ENCODE peak calls at places on chromosomes 6 and 20, in nine cellular contexts. J is skeletal muscle cell, C is T follicular helper cell, L is nephron progenitor cell, G is H54, W is neuronal stem cell, S is activated T-cell treated with anti-CD3 and anti-CD28 coated beads for 1 hour, P is NCI-H1105 treated with DMSO at 0.1 percent for 48 hours, M is heart left ventricle. Q is an unnamed sample.

GRCh38 chr6:4559281-4559875 is 216.8 kb upstream of the CDYL start:
- DNase-seq in J (no peak), C (no peak), L (no peak), G (no peak), W (no peak), S (no peak), P (no peak), M (no peak), Q (no peak)

GRCh38 chr6:6969761-6970223 is 138.0 kb upstream of the RREB1 start:
- DNase-seq in J (no peak), C (no peak), L (no peak), G (no peak), W (no peak), S (no peak), P (no peak), M (no peak), Q (peak; percentile 38)

GRCh38 chr6:89242574-89243330 is 25.6 kb upstream of the GABRR1 start:
- DNase-seq in J (peak; percentile 20), C (no peak), L (no peak), G (peak; percentile 37), W (no peak), S (no peak), P (peak; percentile 69), M (no peak), Q (peak; percentile 52)

GRCh38 chr6:161215193-161215592 is 58.7 kb downstream of the AGPAT4 start:
- DNase-seq in J (peak; percentile 98), C (no peak), L (no peak), G (peak; percentile 24), W (no peak), S (no peak), P (no peak), M (no peak), Q (no peak)

GRCh38 chr6:47286301-47286700 is 23.4 kb downstream of the TNFRSF21 start:
- DNase-seq in J (no peak), C (no peak), L (no peak), G (no peak), W (no peak), S (no peak), P (no peak), M (no peak), Q (no peak)

GRCh38 chr20:38002422-38002821 is 30.8 kb downstream of the TTI1 start:
- DNase-seq in J (no peak), C (no peak), L (no peak), G (no peak), W (no peak), S (no peak), P (no peak), M (no peak), Q (no peak)

GRCh38 chr20:63973636-63974401 is 4.1 kb upstream of the ZNF512B start:
- DNase-seq in J (no peak), C (peak; percentile 67), L (peak; percentile 97), G (peak; percentile 95), W (peak; percentile 84), S (peak; percentile 73), P (peak; percentile 62), M (peak; percentile 93), Q (peak; percentile 77)

GRCh38 chr6:141199074-141199473 is 933.7 kb upstream of the GJE1 start:
- DNase-seq in J (peak; percentile 17), C (no peak), L (no peak), G (no peak), W (no peak), S (no peak), P (no peak), M (no peak), Q (peak; percentile 3)

GRCh38 chr6:106475280-106475679 is 114.8 kb downstream of the CRYBG1 start:
- DNase-seq in J (no peak), C (no peak), L (no peak), G (no peak), W (no peak), S (no peak), P (no peak), M (no peak), Q (no peak)

GRCh38 chr6:3617681-3618299 is 133.7 kb downstream of the PXDC1 start:
- DNase-seq in J (no peak), C (no peak), L (no peak), G (no peak), W (no peak), S (no peak), P (no peak), M (no peak), Q (no peak)